ENCODE peak calls at places on chromosome 22, in seven cellular contexts. C, O, M, D, U, E and F are unnamed samples.

GRCh38 chr22:16957781-16958180 is 50.2 kb downstream of the GAB4 start:
- DNase-seq in M (no peak), U (no peak), E (no peak), D (no peak), O (no peak), C (no peak), F (no peak)

GRCh38 chr22:42473484-42474193 is 41.4 kb upstream of the NFAM1 start:
- DNase-seq in M (peak), E (peak), O (peak), U (no peak), D (no peak), C (peak), F (no peak)

GRCh38 chr22:31295831-31296230 is 3.5 kb upstream of the PIK3IP1 start:
- DNase-seq in M (peak), E (no peak), U (no peak), O (peak), C (no peak), D (no peak), F (no peak)

GRCh38 chr22:31036671-31037550 is 44.2 kb upstream of the SMTN start:
- DNase-seq in C (peak), M (no peak), D (no peak), U (no peak), E (peak), O (peak), F (peak)

GRCh38 chr22:35458547-35459422 is 58.8 kb downstream of the MCM5 start:
- DNase-seq in C (no peak), M (no peak), O (no peak), D (no peak), E (no peak), U (no peak), F (no peak)

GRCh38 chr22:49093192-49093880 is 734.3 kb downstream of the BRD1 start:
- DNase-seq in E (no peak), C (no peak), U (no peak), D (no peak), O (no peak), M (no peak), F (no peak)

GRCh38 chr22:46881373-46882118 is 119.1 kb downstream of the TBC1D22A start:
- DNase-seq in C (peak), U (no peak), D (no peak), M (no peak), O (peak), E (peak), F (no peak)

GRCh38 chr22:38243007-38243775 is 29.6 kb downstream of the TMEM184B start:
- DNase-seq in U (peak), O (peak), C (peak), E (no peak), D (no peak), M (no peak), F (peak)

GRCh38 chr22:27139935-27140493 is 482.6 kb downstream of the MIAT start:
- DNase-seq in C (no peak), U (peak), O (peak), E (peak), M (no peak), D (no peak), F (no peak)